ENCODE peak calls at places on chromosomes 13 and 19, in seven cellular contexts. One of them, this sample, is unnamed.

GRCh38 chr13:72383646-72384045 is 343.8 kb downstream of the MZT1 start:
- DNase-seq in COLO829: no peak
- DNase-seq in memory B cell: no peak
- DNase-seq in stimulated activated CD8-positive, alpha-beta memory T cell treated with anti-CD3 and anti-CD28 coated beads, Interleukin-4, amount 100 ng/mL, for 24 hours: no peak
- DNase-seq in frontal cortex: no peak
- DNase-seq in transverse colon: no peak
- DNase-seq in hippocampal formation: no peak
- DNase-seq in this sample: no peak

GRCh38 chr13:34469212-34469983 is 472.7 kb upstream of the NBEA start:
- DNase-seq in COLO829: peak; percentile 68
- DNase-seq in memory B cell: no peak
- DNase-seq in stimulated activated CD8-positive, alpha-beta memory T cell treated with anti-CD3 and anti-CD28 coated beads, Interleukin-4, amount 100 ng/mL, for 24 hours: no peak
- DNase-seq in frontal cortex: no peak
- DNase-seq in transverse colon: no peak
- DNase-seq in hippocampal formation: no peak
- DNase-seq in this sample: peak; percentile 19

GRCh38 chr13:87669379-87669978 is 1.7 kb upstream of the SLITRK5 start:
- DNase-seq in COLO829: no peak
- DNase-seq in memory B cell: no peak
- DNase-seq in stimulated activated CD8-positive, alpha-beta memory T cell treated with anti-CD3 and anti-CD28 coated beads, Interleukin-4, amount 100 ng/mL, for 24 hours: no peak
- DNase-seq in frontal cortex: no peak
- DNase-seq in transverse colon: no peak
- DNase-seq in hippocampal formation: peak; percentile 72
- DNase-seq in this sample: peak; percentile 54

GRCh38 chr19:18844806-18845329 is 13.1 kb downstream of the UPF1 start:
- DNase-seq in COLO829: no peak
- DNase-seq in memory B cell: no peak
- DNase-seq in stimulated activated CD8-positive, alpha-beta memory T cell treated with anti-CD3 and anti-CD28 coated beads, Interleukin-4, amount 100 ng/mL, for 24 hours: no peak
- DNase-seq in frontal cortex: no peak
- DNase-seq in transverse colon: no peak
- DNase-seq in hippocampal formation: no peak
- DNase-seq in this sample: no peak

GRCh38 chr19:2494084-2494446 is 18.1 kb downstream of the GADD45B start:
- DNase-seq in COLO829: no peak
- DNase-seq in memory B cell: no peak
- DNase-seq in stimulated activated CD8-positive, alpha-beta memory T cell treated with anti-CD3 and anti-CD28 coated beads, Interleukin-4, amount 100 ng/mL, for 24 hours: no peak
- DNase-seq in frontal cortex: no peak
- DNase-seq in transverse colon: no peak
- DNase-seq in hippocampal formation: no peak
- DNase-seq in this sample: peak; percentile 73

GRCh38 chr13:33025220-33025744 is 9.1 kb downstream of the KL start:
- DNase-seq in COLO829: no peak
- DNase-seq in memory B cell: no peak
- DNase-seq in stimulated activated CD8-positive, alpha-beta memory T cell treated with anti-CD3 and anti-CD28 coated beads, Interleukin-4, amount 100 ng/mL, for 24 hours: no peak
- DNase-seq in frontal cortex: no peak
- DNase-seq in transverse colon: no peak
- DNase-seq in hippocampal formation: no peak
- DNase-seq in this sample: no peak

GRCh38 chr13:62357887-62358645 is 942.4 kb upstream of the PCDH20 start:
- DNase-seq in COLO829: peak; percentile 6
- DNase-seq in memory B cell: no peak
- DNase-seq in stimulated activated CD8-positive, alpha-beta memory T cell treated with anti-CD3 and anti-CD28 coated beads, Interleukin-4, amount 100 ng/mL, for 24 hours: no peak
- DNase-seq in frontal cortex: no peak
- DNase-seq in transverse colon: no peak
- DNase-seq in hippocampal formation: no peak
- DNase-seq in this sample: peak; percentile 68

GRCh38 chr19:4909172-4909896 is at the start of gene UHRF1:
- DNase-seq in COLO829: peak; percentile 44
- DNase-seq in memory B cell: peak; percentile 21
- DNase-seq in stimulated activated CD8-positive, alpha-beta memory T cell treated with anti-CD3 and anti-CD28 coated beads, Interleukin-4, amount 100 ng/mL, for 24 hours: peak; percentile 70
- DNase-seq in frontal cortex: no peak
- DNase-seq in transverse colon: peak; percentile 11
- DNase-seq in hippocampal formation: no peak
- DNase-seq in this sample: peak; percentile 44

GRCh38 chr13:43830481-43830873 is 43.7 kb upstream of the ENOX1 start:
- DNase-seq in COLO829: no peak
- DNase-seq in memory B cell: no peak
- DNase-seq in stimulated activated CD8-positive, alpha-beta memory T cell treated with anti-CD3 and anti-CD28 coated beads, Interleukin-4, amount 100 ng/mL, for 24 hours: no peak
- DNase-seq in frontal cortex: no peak
- DNase-seq in transverse colon: no peak
- DNase-seq in hippocampal formation: no peak
- DNase-seq in this sample: no peak

This sample was measured in astrocyte of the hippocampus.